ENCODE peak calls at places on chromosomes 12 and 14, in six cellular contexts. C is GM12878, Y is esophagus squamous epithelium, D is adrenal gland, W is Panc1, J is left ventricle myocardium inferior. X is an unnamed sample.

GRCh38 chr14:71321556-71322315 is 414.5 kb downstream of the PCNX1 start:
- DNase-seq in C (no peak), Y (no peak), D (peak; percentile 22), W (peak; percentile 12), J (no peak), X (no peak)

GRCh38 chr12:92146497-92146828 is 817 bp upstream of the BTG1 start:
- DNase-seq in C (no peak), Y (no peak), D (no peak), W (no peak), J (no peak), X (no peak)

GRCh38 chr12:65720136-65720535 is 104.1 kb upstream of the HMGA2 start:
- DNase-seq in C (no peak), Y (no peak), D (no peak), W (no peak), J (no peak), X (no peak)

GRCh38 chr12:54411398-54412241 is 7.4 kb downstream of the ITGA5 start:
- DNase-seq in C (no peak), Y (no peak), D (peak; percentile 95), W (peak; percentile 82), J (peak; percentile 68), X (peak; percentile 61)

GRCh38 chr14:100466111-100466856 is 120.9 kb downstream of the BEGAIN start:
- DNase-seq in C (no peak), Y (no peak), D (no peak), W (no peak), J (no peak), X (no peak)

GRCh38 chr12:30964896-30965612 is 38.5 kb downstream of the TSPAN11 start:
- DNase-seq in C (no peak), Y (no peak), D (no peak), W (no peak), J (no peak), X (no peak)

GRCh38 chr14:98766818-98767217 is 505.2 kb downstream of the BCL11B start:
- DNase-seq in C (no peak), Y (no peak), D (no peak), W (no peak), J (no peak), X (no peak)

GRCh38 chr14:105161314-105161713 is 7.3 kb downstream of the JAG2 start:
- DNase-seq in C (no peak), Y (no peak), D (no peak), W (no peak), J (no peak), X (no peak)

GRCh38 chr14:52286659-52287649 is 19.5 kb downstream of the PTGDR start:
- DNase-seq in C (no peak), Y (no peak), D (no peak), W (no peak), J (no peak), X (no peak)

GRCh38 chr14:104360522-104360921 is 219.0 kb upstream of the C14orf180 start:
- DNase-seq in C (no peak), Y (no peak), D (peak; percentile 5), W (no peak), J (no peak), X (no peak)

GRCh38 chr12:123971449-123971769 is 1.2 kb downstream of the CCDC92 start:
- DNase-seq in C (no peak), Y (no peak), D (no peak), W (no peak), J (no peak), X (no peak)

GRCh38 chr12:13373803-13374202 is 177.3 kb downstream of the EMP1 start:
- DNase-seq in C (no peak), Y (no peak), D (no peak), W (no peak), J (no peak), X (no peak)

GRCh38 chr14:99436247-99437180 is 44.1 kb downstream of the SETD3 start:
- DNase-seq in C (no peak), Y (no peak), D (no peak), W (no peak), J (no peak), X (no peak)

GRCh38 chr12:52552055-52552454 is 890 bp downstream of the KRT71 start:
- DNase-seq in C (no peak), Y (no peak), D (no peak), W (no peak), J (no peak), X (no peak)

GRCh38 chr14:67697006-67697405 is 1.4 kb upstream of the RDH11 start:
- DNase-seq in C (no peak), Y (no peak), D (no peak), W (no peak), J (no peak), X (no peak)

GRCh38 chr14:79076428-79076827 is 906.3 kb downstream of the NRXN3 start:
- DNase-seq in C (no peak), Y (no peak), D (no peak), W (no peak), J (no peak), X (no peak)

GRCh38 chr14:65080954-65081747 is 21.2 kb downstream of the MAX start:
- DNase-seq in C (no peak), Y (no peak), D (no peak), W (no peak), J (no peak), X (no peak)

GRCh38 chr14:104657114-104657524 is 32.3 kb upstream of the INF2 start:
- DNase-seq in C (no peak), Y (no peak), D (peak; percentile 30), W (no peak), J (no peak), X (no peak)

GRCh38 chr14:65103150-65103760 is 938 bp upstream of the MAX start:
- DNase-seq in C (no peak), Y (no peak), D (no peak), W (no peak), J (no peak), X (no peak)

GRCh38 chr14:51807355-51807754 is 53.1 kb upstream of the GNG2 start:
- DNase-seq in C (no peak), Y (no peak), D (peak; percentile 30), W (no peak), J (no peak), X (no peak)

GRCh38 chr12:54711664-54712063 is 63.5 kb upstream of the DCD start:
- DNase-seq in C (no peak), Y (no peak), D (no peak), W (no peak), J (no peak), X (no peak)

GRCh38 chr12:106297681-106298080 is 4.9 kb upstream of the TCP11L2 start:
- DNase-seq in C (no peak), Y (no peak), D (no peak), W (no peak), J (no peak), X (no peak)

GRCh38 chr14:62455446-62455845 is 589.8 kb downstream of the KCNH5 start:
- DNase-seq in C (no peak), Y (no peak), D (no peak), W (no peak), J (no peak), X (no peak)

GRCh38 chr14:52067873-52068740 is 752 bp downstream of the NID2 start:
- DNase-seq in C (no peak), Y (no peak), D (no peak), W (no peak), J (peak; percentile 44), X (peak; percentile 58)

GRCh38 chr14:61048640-61049039 is 67.6 kb downstream of the SLC38A6 start:
- DNase-seq in C (no peak), Y (no peak), D (no peak), W (no peak), J (no peak), X (no peak)

GRCh38 chr12:115466076-115466475 is 782.1 kb upstream of the TBX3 start:
- DNase-seq in C (no peak), Y (no peak), D (no peak), W (no peak), J (no peak), X (no peak)

GRCh38 chr12:503111-503761 is 43.5 kb downstream of the B4GALNT3 start:
- DNase-seq in C (no peak), Y (no peak), D (no peak), W (no peak), J (no peak), X (no peak)

GRCh38 chr12:27970391-27970980 is 2.0 kb downstream of the PTHLH start:
- DNase-seq in C (no peak), Y (no peak), D (peak; percentile 17), W (no peak), J (no peak), X (peak; percentile 13)

GRCh38 chr12:4441355-4442330 is 4.0 kb downstream of the FGF6 start:
- DNase-seq in C (no peak), Y (no peak), D (no peak), W (no peak), J (no peak), X (no peak)

GRCh38 chr12:6703631-6704030 is 3.0 kb upstream of the PIANP start:
- DNase-seq in C (no peak), Y (no peak), D (no peak), W (no peak), J (no peak), X (no peak)

DNA sequence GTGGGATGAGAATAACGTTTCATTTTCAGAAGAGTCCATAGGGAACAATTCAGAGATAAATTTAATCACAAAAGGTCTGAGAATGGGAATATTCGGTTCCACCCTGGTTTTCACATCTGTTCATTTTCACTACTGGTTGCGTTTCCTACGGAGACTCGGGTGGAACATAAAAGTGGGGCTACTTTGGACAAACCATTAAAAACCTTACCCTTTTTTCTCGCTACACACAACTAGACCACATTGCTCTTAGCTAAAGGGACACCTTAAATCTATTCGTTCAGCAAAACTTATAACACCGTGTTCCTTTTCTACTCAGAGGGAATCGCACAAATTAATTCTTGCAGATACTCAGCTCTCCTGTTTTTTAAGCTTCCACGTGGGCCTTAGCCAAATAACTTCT is 1.0 kb upstream of the SUDS3 start:
- DNase-seq in C (no peak), Y (no peak), D (no peak), W (no peak), J (no peak), X (no peak)
- H3K4me3 ChIP-seq in C (no peak overlapping the region), Y (peak overlapping the region; percentile 89), D (peak overlapping the region; percentile 77), W (peak overlapping the region; percentile 83), J (peak overlapping the region; percentile 99), X (peak overlapping the region; percentile 100)

DNA sequence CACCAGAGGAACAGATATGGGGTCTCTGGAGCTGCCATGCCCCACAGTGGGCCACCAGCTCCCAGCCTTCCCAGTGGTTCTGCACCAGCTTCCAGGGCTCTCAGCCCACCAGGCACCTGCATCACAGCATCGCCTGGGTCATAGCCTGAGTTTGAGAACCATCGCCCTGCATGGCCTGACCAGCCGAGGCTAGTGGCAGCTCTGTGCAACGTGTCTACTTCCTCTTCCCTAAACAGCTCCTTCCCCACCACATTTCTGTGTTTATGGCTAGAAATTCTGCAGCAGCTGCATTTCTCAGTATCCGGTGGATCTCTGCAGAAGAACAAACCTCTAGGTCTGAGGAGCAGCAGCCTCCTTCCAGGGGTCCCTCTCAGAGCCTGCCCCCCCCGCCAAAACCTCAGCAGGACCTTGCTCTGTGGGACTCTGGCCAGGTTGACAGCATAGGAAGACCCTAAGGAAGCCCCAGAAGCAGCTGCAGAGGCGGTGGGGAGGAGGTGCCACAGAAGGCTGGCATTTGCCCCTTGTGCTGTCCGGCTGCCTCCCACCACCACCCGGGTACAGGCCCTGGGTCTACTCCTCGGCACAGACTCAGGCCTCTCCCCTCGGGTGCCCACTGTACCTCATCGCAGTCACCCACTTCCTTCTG is 47.7 kb downstream of the PSMA6 start:
- DNase-seq in C (no peak), Y (no peak), D (peak; percentile 45), W (no peak), J (no peak), X (no peak)
- H3K4me1 ChIP-seq in C (peaks cover 13% of the 10 kb centered on the region), Y (peaks cover 76% of the 10 kb centered on the region), D (peaks cover 53% of the 10 kb centered on the region), W (peaks cover 57% of the 10 kb centered on the region), J (peaks cover 80% of the 10 kb centered on the region), X (peaks cover 47% of the 10 kb centered on the region)

GRCh38 chr14:92041203-92041602 is 1.3 kb upstream of the TRIP11 start:
- DNase-seq in C (no peak), Y (no peak), D (no peak), W (no peak), J (no peak), X (no peak)
- H3K4me3 ChIP-seq in C (peak overlapping the region; percentile 82), Y (peak overlapping the region; percentile 95), D (peak overlapping the region; percentile 62), W (peak overlapping the region; percentile 87), J (peak overlapping the region; percentile 82), X (peak overlapping the region; percentile 81)

GRCh38 chr12:132176920-132177551 is 32.8 kb downstream of the NOC4L start:
- DNase-seq in C (no peak), Y (no peak), D (no peak), W (no peak), J (no peak), X (no peak)
- H3K4me1 ChIP-seq in C (peaks cover 9% of the 10 kb centered on the region), Y (no peaks in the 10 kb centered on the region), D (no peaks in the 10 kb centered on the region), W (peaks cover 4% of the 10 kb centered on the region), J (no peaks in the 10 kb centered on the region), X (no peaks in the 10 kb centered on the region)